ENCODE peak calls at places on chromosomes 6 and 20, in four cellular contexts. One of them, this sample, is unnamed.

GRCh38 chr6:159090530-159091306 is 45.9 kb upstream of the TAGAP start:
- DNase-seq in tibial nerve: no peak
- DNase-seq in CD8-positive, alpha-beta T cell: no peak
- DNase-seq in psoas muscle: no peak
- DNase-seq in this sample: no peak

GRCh38 chr6:111361648-111362047 is 121.4 kb downstream of the REV3L start:
- DNase-seq in psoas muscle: no peak
- DNase-seq in tibial nerve: no peak
- DNase-seq in CD8-positive, alpha-beta T cell: no peak
- DNase-seq in this sample: no peak

GRCh38 chr20:43458422-43458924 is 777 bp downstream of the SRSF6 start:
- DNase-seq in CD8-positive, alpha-beta T cell: no peak
- DNase-seq in psoas muscle: no peak
- DNase-seq in tibial nerve: no peak
- DNase-seq in this sample: no peak

GRCh38 chr20:3785240-3786125 is 1.1 kb downstream of the CENPB start:
- DNase-seq in CD8-positive, alpha-beta T cell: no peak
- DNase-seq in tibial nerve: no peak
- DNase-seq in psoas muscle: peak
- DNase-seq in this sample: no peak

GRCh38 chr6:166633732-166634535 is 6.9 kb upstream of the RPS6KA2 start:
- DNase-seq in CD8-positive, alpha-beta T cell: no peak
- DNase-seq in psoas muscle: peak
- DNase-seq in tibial nerve: no peak
- DNase-seq in this sample: no peak

GRCh38 chr6:53134601-53135235 is 13.9 kb downstream of the GCM1 start:
- DNase-seq in tibial nerve: no peak
- DNase-seq in CD8-positive, alpha-beta T cell: no peak
- DNase-seq in psoas muscle: no peak
- DNase-seq in this sample: no peak

GRCh38 chr6:47455533-47456209 is 21.9 kb upstream of the CD2AP start:
- DNase-seq in CD8-positive, alpha-beta T cell: no peak
- DNase-seq in psoas muscle: no peak
- DNase-seq in tibial nerve: no peak
- DNase-seq in this sample: no peak

GRCh38 chr6:79756496-79756895 is 125.4 kb downstream of the SH3BGRL2 start:
- DNase-seq in CD8-positive, alpha-beta T cell: no peak
- DNase-seq in psoas muscle: no peak
- DNase-seq in tibial nerve: no peak
- DNase-seq in this sample: no peak

GRCh38 chr6:152094992-152095592 is 287.6 kb downstream of the ESR1 start:
- DNase-seq in CD8-positive, alpha-beta T cell: no peak
- DNase-seq in psoas muscle: peak
- DNase-seq in tibial nerve: peak
- DNase-seq in this sample: peak
- H3K27ac ChIP-seq in CD8-positive, alpha-beta T cell: no peak
- H3K27ac ChIP-seq in psoas muscle: peak
- H3K27ac ChIP-seq in tibial nerve: no peak
- H3K27ac ChIP-seq in this sample: peak

GRCh38 chr6:75204959-75205775 is 686 bp downstream of the COL12A1 start:
- DNase-seq in tibial nerve: peak
- DNase-seq in psoas muscle: peak
- DNase-seq in CD8-positive, alpha-beta T cell: no peak
- DNase-seq in this sample: peak

GRCh38 chr6:75205776-75206334 is at the start of gene COL12A1:
- DNase-seq in CD8-positive, alpha-beta T cell: no peak
- DNase-seq in tibial nerve: peak
- DNase-seq in psoas muscle: peak
- DNase-seq in this sample: peak

GRCh38 chr6:75202676-75203131 is 3.1 kb downstream of the COL12A1 start:
- DNase-seq in tibial nerve: no peak
- DNase-seq in psoas muscle: no peak
- DNase-seq in CD8-positive, alpha-beta T cell: no peak
- DNase-seq in this sample: no peak

GRCh38 chr6:75203721-75204120 is 2.1 kb downstream of the COL12A1 start:
- DNase-seq in CD8-positive, alpha-beta T cell: no peak
- DNase-seq in tibial nerve: no peak
- DNase-seq in psoas muscle: no peak
- DNase-seq in this sample: no peak

DNA sequence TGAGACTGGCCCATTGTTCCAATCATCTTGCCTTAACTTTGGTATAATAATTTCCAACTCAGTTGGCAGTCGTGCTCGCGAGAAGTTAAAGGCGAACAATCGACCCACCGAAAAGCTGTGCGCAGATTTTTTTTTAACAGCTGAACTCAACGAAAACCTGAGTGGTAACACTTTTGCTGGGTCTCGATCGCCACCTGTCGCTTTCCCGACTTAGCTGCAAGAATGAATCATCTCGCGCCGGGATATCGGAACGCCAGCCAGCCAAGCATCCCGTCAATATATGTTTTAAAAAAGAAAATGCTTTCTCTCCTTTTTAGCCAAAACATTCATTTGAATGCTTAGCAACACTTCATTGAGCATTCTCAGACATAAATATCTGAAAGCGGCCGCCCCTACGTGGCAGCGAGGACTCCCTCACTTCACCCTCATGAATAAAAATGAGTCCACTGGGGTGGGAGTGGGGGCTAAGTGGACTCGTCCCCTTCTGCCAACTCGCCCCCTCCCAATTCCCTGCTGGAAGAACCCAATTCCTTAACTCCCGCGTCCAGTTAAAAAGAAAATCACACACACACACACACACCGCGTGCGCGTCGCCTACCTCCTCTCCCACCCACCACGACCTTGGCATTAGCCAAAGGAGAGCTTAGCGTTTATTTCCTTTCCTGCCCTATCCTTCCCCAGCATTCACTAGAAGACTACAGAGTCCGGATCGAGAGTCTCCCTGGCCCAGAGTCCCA is 1.5 kb downstream of the COL12A1 start:
- DNase-seq in CD8-positive, alpha-beta T cell: no peak
- DNase-seq in tibial nerve: peak
- DNase-seq in psoas muscle: peak
- DNase-seq in this sample: peak
- TF ChIP-seq CTCF in CD8-positive, alpha-beta T cell: no peak
- TF ChIP-seq CTCF in tibial nerve: peak
- TF ChIP-seq CTCF in psoas muscle: peak
- TF ChIP-seq CTCF in this sample: peak

GRCh38 chr6:37514377-37514776 is 14.7 kb upstream of the CCDC167 start:
- DNase-seq in psoas muscle: no peak
- DNase-seq in CD8-positive, alpha-beta T cell: no peak
- DNase-seq in tibial nerve: no peak
- DNase-seq in this sample: no peak

GRCh38 chr6:37513155-37513554 is 13.5 kb upstream of the CCDC167 start:
- DNase-seq in CD8-positive, alpha-beta T cell: no peak
- DNase-seq in tibial nerve: no peak
- DNase-seq in psoas muscle: no peak
- DNase-seq in this sample: no peak

GRCh38 chr6:37511910-37512399 is 12.3 kb upstream of the CCDC167 start:
- DNase-seq in psoas muscle: no peak
- DNase-seq in CD8-positive, alpha-beta T cell: no peak
- DNase-seq in tibial nerve: no peak
- DNase-seq in this sample: no peak

GRCh38 chr6:37513576-37513975 is 13.9 kb upstream of the CCDC167 start:
- DNase-seq in psoas muscle: no peak
- DNase-seq in CD8-positive, alpha-beta T cell: no peak
- DNase-seq in tibial nerve: no peak
- DNase-seq in this sample: no peak

DNA sequence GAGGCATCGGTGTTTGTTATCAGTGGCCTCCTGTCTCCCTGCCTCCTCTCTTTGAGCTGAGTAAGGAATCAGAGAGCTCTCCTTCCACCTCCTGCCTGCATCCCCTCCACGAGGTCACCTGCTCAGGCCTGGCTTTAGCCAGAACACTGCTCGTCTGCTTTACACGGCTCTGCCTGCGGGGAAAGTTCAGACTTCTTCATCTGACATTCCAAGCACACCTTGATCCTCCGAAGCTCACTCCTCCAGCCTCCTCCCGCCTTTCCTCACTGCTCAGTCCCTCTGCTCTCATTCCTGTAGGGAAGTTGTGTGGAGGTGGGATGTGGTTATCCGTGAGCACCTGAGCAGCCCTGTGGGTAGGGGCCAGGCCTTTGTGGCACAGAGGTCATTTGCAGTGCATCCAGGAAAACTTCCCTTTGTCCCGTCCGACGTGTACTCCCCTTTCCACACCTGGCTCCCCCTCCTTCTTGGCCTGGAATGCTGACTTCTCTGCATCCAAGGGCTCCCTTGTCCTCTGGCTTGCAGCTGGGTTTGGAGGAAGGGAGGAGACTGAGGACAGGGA is 12.8 kb upstream of the CCDC167 start:
- DNase-seq in tibial nerve: no peak
- DNase-seq in CD8-positive, alpha-beta T cell: no peak
- DNase-seq in psoas muscle: no peak
- DNase-seq in this sample: no peak
- H3K27ac ChIP-seq in tibial nerve: no peak
- H3K27ac ChIP-seq in CD8-positive, alpha-beta T cell: no peak
- H3K27ac ChIP-seq in psoas muscle: no peak
- H3K27ac ChIP-seq in this sample: no peak

GRCh38 chr6:19465240-19465639 is 371.9 kb upstream of the ID4 start:
- DNase-seq in CD8-positive, alpha-beta T cell: no peak
- DNase-seq in tibial nerve: no peak
- DNase-seq in psoas muscle: no peak
- DNase-seq in this sample: no peak

GRCh38 chr6:19465760-19466159 is 371.4 kb upstream of the ID4 start:
- DNase-seq in CD8-positive, alpha-beta T cell: no peak
- DNase-seq in tibial nerve: no peak
- DNase-seq in psoas muscle: no peak
- DNase-seq in this sample: no peak

GRCh38 chr6:19463925-19464324 is 373.2 kb upstream of the ID4 start:
- DNase-seq in tibial nerve: no peak
- DNase-seq in CD8-positive, alpha-beta T cell: no peak
- DNase-seq in psoas muscle: no peak
- DNase-seq in this sample: no peak

GRCh38 chr6:19463250-19463649 is 373.9 kb upstream of the ID4 start:
- DNase-seq in psoas muscle: no peak
- DNase-seq in tibial nerve: no peak
- DNase-seq in CD8-positive, alpha-beta T cell: no peak
- DNase-seq in this sample: no peak
- TF ChIP-seq CTCF in psoas muscle: no peak
- TF ChIP-seq CTCF in tibial nerve: no peak
- TF ChIP-seq CTCF in CD8-positive, alpha-beta T cell: no peak
- TF ChIP-seq CTCF in this sample: no peak